ENCODE peak calls at places on chromosome 13, in six cellular contexts. R, Z, K, N, L and H are unnamed samples.

GRCh38 chr13:111516712-111517640 is 196.5 kb downstream of the TEX29 start:
- DNase-seq in R (peak; percentile 37), Z (no peak), K (no peak), N (no peak), L (peak; percentile 33), H (no peak)

GRCh38 chr13:73657821-73658540 is 476.2 kb downstream of the KLF12 start:
- DNase-seq in R (peak; percentile 67), Z (no peak), K (no peak), N (no peak), L (no peak), H (peak; percentile 81)

GRCh38 chr13:98327326-98328314 is 150.6 kb upstream of the RNF113B start:
- DNase-seq in R (no peak), Z (peak; percentile 78), K (peak; percentile 85), N (no peak), L (no peak), H (no peak)

GRCh38 chr13:66887088-66887487 is 343.0 kb downstream of the PCDH9 start:
- DNase-seq in R (no peak), Z (peak; percentile 57), K (no peak), N (no peak), L (no peak), H (no peak)

GRCh38 chr13:111387026-111387871 is 66.8 kb downstream of the TEX29 start:
- DNase-seq in R (no peak), Z (no peak), K (no peak), N (no peak), L (no peak), H (peak; percentile 23)

GRCh38 chr13:30551194-30551593 is 66.5 kb upstream of the USPL1 start:
- DNase-seq in R (no peak), Z (peak; percentile 43), K (no peak), N (no peak), L (no peak), H (no peak)

GRCh38 chr13:107866666-107867623 is 348.4 kb downstream of the LIG4 start:
- DNase-seq in R (no peak), Z (peak; percentile 66), K (peak; percentile 33), N (no peak), L (no peak), H (no peak)

GRCh38 chr13:66128201-66128600 is 1101.9 kb downstream of the PCDH9 start:
- DNase-seq in R (no peak), Z (no peak), K (no peak), N (no peak), L (no peak), H (no peak)

GRCh38 chr13:41515491-41516139 is 58.3 kb downstream of the RGCC start:
- DNase-seq in R (no peak), Z (no peak), K (no peak), N (no peak), L (no peak), H (no peak)

GRCh38 chr13:102401305-102401704 is 543 bp downstream of the FGF14 start:
- DNase-seq in R (no peak), Z (no peak), K (no peak), N (no peak), L (no peak), H (no peak)

GRCh38 chr13:111216166-111216960 is 101.3 kb downstream of the ARHGEF7 start:
- DNase-seq in R (no peak), Z (peak; percentile 27), K (peak; percentile 46), N (no peak), L (no peak), H (no peak)

GRCh38 chr13:25371608-25372274 is at the start of gene ATP8A2:
- DNase-seq in R (no peak), Z (no peak), K (peak; percentile 33), N (no peak), L (no peak), H (no peak)

GRCh38 chr13:25372275-25373081 is 704 bp downstream of the ATP8A2 start:
- DNase-seq in R (no peak), Z (no peak), K (peak; percentile 48), N (no peak), L (no peak), H (no peak)

GRCh38 chr13:25377244-25377962 is 5.6 kb downstream of the ATP8A2 start:
- DNase-seq in R (no peak), Z (no peak), K (no peak), N (no peak), L (no peak), H (no peak)

GRCh38 chr13:25378528-25378927 is 6.8 kb downstream of the ATP8A2 start:
- DNase-seq in R (no peak), Z (no peak), K (no peak), N (no peak), L (no peak), H (no peak)

GRCh38 chr13:25375727-25376358 is 4.1 kb downstream of the ATP8A2 start:
- DNase-seq in R (no peak), Z (peak; percentile 31), K (peak; percentile 46), N (no peak), L (no peak), H (no peak)
- H3K27me3 ChIP-seq in R (peaks cover 23% of the 10 kb centered on the region), Z (peaks cover 46% of the 10 kb centered on the region), K (no peaks in the 10 kb centered on the region), N (peaks cover 6% of the 10 kb centered on the region), L (peaks cover 33% of the 10 kb centered on the region), H (no peaks in the 10 kb centered on the region)

DNA sequence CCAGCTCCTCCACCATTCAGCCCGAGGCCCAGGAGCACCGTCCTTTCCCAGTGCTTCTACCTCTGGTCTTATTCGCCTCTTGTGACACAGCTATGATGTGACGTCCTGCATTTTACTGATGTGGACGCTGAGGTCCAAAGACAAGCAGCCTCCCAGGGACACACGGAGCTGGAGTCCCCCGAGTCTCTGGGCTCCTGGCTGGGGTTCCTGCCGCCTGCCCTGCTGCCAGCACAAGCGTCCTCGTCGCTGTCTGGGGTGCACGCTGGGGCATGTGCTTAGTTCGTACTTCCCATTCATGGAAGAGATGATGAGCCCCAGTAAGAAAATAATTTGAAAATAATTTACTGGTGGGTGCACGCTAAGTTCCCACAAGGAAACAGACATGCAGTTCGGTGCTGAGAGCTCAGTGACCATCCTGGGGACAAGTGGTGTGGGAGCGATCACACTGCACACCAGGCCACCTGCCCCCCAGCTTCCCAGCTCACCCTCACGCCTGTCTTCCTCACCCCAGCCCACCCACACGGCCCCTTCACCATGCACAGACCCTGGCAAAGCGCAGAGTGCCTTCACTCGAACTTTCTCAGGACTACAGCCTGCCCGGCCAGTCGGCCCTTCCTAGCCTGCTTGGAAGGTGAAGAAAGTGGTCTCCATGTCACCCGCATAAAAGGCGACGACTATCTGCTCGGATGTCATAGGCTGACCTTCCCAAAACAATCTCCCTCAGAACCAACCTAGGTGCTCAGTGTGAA is 14.2 kb upstream of the CFAP97D2 start:
- DNase-seq in R (no peak), Z (no peak), K (no peak), N (no peak), L (no peak), H (no peak)
- H3K4me1 ChIP-seq in R (peaks cover 6% of the 10 kb centered on the region), Z (peaks cover 2% of the 10 kb centered on the region), K (peaks cover 7% of the 10 kb centered on the region), N (no peaks in the 10 kb centered on the region), L (peaks cover 11% of the 10 kb centered on the region), H (no peaks in the 10 kb centered on the region)

GRCh38 chr13:25882732-25883357 is 169.0 kb downstream of the SHISA2 start:
- DNase-seq in R (no peak), Z (no peak), K (no peak), N (no peak), L (no peak), H (no peak)
- H3K27ac ChIP-seq in R (no peak overlapping the region), Z (no peak overlapping the region), K (peak overlapping the region; percentile 71), N (no peak overlapping the region), L (no peak overlapping the region), H (no peak overlapping the region)

GRCh38 chr13:75787249-75787940 is 151.3 kb downstream of the LMO7 start:
- DNase-seq in R (no peak), Z (peak; percentile 79), K (no peak), N (no peak), L (no peak), H (no peak)

GRCh38 chr13:75779393-75779792 is 143.3 kb downstream of the LMO7 start:
- DNase-seq in R (no peak), Z (no peak), K (no peak), N (no peak), L (no peak), H (no peak)

GRCh38 chr13:75788494-75788991 is 152.4 kb downstream of the LMO7 start:
- DNase-seq in R (no peak), Z (peak; percentile 96), K (no peak), N (no peak), L (no peak), H (no peak)

GRCh38 chr13:75785130-75785529 is 149.0 kb downstream of the LMO7 start:
- DNase-seq in R (no peak), Z (peak; percentile 54), K (no peak), N (no peak), L (no peak), H (no peak)

DNA sequence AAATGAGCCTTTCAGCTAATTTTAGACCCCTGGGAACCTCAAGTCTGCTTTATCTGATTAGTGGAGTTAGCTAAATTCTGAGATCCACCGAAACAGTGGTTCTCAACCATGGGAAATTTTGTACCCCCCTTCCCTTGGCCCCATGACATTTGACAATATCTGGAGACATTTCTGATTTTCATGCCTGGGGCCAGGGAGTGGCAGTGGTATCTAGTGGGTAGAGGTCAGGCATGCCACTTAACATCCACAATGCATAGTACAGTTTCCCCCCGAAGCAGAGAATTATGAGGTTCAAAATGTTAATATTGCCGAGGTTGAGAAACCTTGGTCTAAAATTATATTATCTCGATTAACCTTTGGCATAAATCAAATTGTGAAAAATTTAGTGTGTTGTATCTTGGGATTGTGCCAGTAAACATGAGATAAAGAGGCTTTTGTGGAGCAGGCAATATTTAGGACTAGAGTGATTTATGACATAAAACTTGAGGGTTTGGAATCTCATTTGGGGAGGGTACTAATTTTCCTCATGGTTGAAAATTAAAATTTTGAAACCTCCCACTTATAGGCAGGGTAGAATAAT is 147.9 kb downstream of the LMO7 start:
- DNase-seq in R (no peak), Z (no peak), K (no peak), N (no peak), L (no peak), H (no peak)
- H3K27me3 ChIP-seq in R (no peaks in the 10 kb centered on the region), Z (no peaks in the 10 kb centered on the region), K (no peaks in the 10 kb centered on the region), N (no peaks in the 10 kb centered on the region), L (no peaks in the 10 kb centered on the region), H (no peaks in the 10 kb centered on the region)

DNA sequence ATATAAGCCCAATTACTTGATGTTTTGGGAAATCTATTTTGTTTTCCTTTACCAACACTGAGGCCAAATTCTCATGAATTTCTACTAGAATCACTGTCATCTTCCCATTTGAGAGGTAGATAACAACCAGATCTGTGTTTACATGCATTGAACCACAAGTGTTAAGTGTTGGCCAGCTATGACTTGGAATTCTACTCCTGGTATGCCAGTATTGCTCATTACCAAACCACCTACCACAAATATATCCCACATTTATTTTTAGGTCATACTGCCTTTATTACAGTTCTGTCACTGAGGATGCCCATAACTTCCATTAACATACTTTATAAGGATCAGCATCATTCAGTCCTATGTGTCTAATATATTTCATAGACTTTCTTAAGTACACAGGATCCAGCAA is 328.9 kb downstream of the DIAPH3 start:
- DNase-seq in R (no peak), Z (peak; percentile 49), K (no peak), N (no peak), L (no peak), H (no peak)
- H3K4me1 ChIP-seq in R (no peaks in the 10 kb centered on the region), Z (peaks cover 2% of the 10 kb centered on the region), K (no peaks in the 10 kb centered on the region), N (no peaks in the 10 kb centered on the region), L (no peaks in the 10 kb centered on the region), H (no peaks in the 10 kb centered on the region)

GRCh38 chr13:113152894-113153809 is 5.3 kb upstream of the PROZ start:
- DNase-seq in R (peak; percentile 78), Z (no peak), K (peak; percentile 67), N (peak; percentile 57), L (no peak), H (peak; percentile 68)
- H3K27ac ChIP-seq in R (peak overlapping the region; percentile 80), Z (peak overlapping the region; percentile 68), K (no peak overlapping the region), N (peak overlapping the region; percentile 84), L (peak overlapping the region; percentile 74), H (no peak overlapping the region)

GRCh38 chr13:99986751-99987150 is 5.2 kb downstream of the ZIC2 start:
- DNase-seq in R (no peak), Z (no peak), K (no peak), N (no peak), L (no peak), H (no peak)
- H3K27me3 ChIP-seq in R (peaks cover 93% of the 10 kb centered on the region), Z (peaks cover 97% of the 10 kb centered on the region), K (peaks cover 12% of the 10 kb centered on the region), N (peaks cover 85% of the 10 kb centered on the region), L (peaks cover 98% of the 10 kb centered on the region), H (no peaks in the 10 kb centered on the region)